ENCODE peak calls at places on chromosomes 2 and 18, in four cellular contexts. W, Z, U and Q are unnamed samples. For H3K4me1, the result is how much of the 10 kb centered on the place peaks cover.

GRCh38 chr2:12769492-12770105 is 52.9 kb downstream of the TRIB2 start:
- DNase-seq in W (peak), Z (no peak), U (no peak), Q (no peak)

GRCh38 chr18:50507120-50507590 is 52.7 kb upstream of the MAPK4 start:
- DNase-seq in W (peak), Z (peak), U (peak), Q (no peak)

GRCh38 chr18:10417191-10417590 is 37.2 kb upstream of the APCDD1 start:
- DNase-seq in W (no peak), Z (peak), U (no peak), Q (no peak)

GRCh38 chr2:120175000-120175581 is 48.1 kb downstream of the TMEM185B start:
- DNase-seq in W (peak), Z (peak), U (no peak), Q (peak)

GRCh38 chr2:45089554-45090261 is 80.5 kb upstream of the SIX2 start:
- DNase-seq in W (no peak), Z (no peak), U (no peak), Q (no peak)

GRCh38 chr2:219149667-219150066 is 10.9 kb downstream of the NHEJ1 start:
- DNase-seq in W (no peak), Z (peak), U (no peak), Q (no peak)

GRCh38 chr2:198296665-198297308 is 492.4 kb downstream of the PLCL1 start:
- DNase-seq in W (peak), Z (peak), U (peak), Q (peak)

GRCh38 chr2:240051697-240052096 is 1.6 kb downstream of the OR6B3 start:
- DNase-seq in W (no peak), Z (no peak), U (no peak), Q (no peak)

GRCh38 chr18:78090584-78090983 is 840.9 kb downstream of the GALR1 start:
- DNase-seq in W (no peak), Z (no peak), U (no peak), Q (no peak)

GRCh38 chr2:183348492-183348891 is 224.2 kb downstream of the NUP35 start:
- DNase-seq in W (no peak), Z (peak), U (no peak), Q (no peak)

GRCh38 chr2:173184031-173185004 is 108.7 kb downstream of the MAP3K20 start:
- DNase-seq in W (peak), Z (peak), U (peak), Q (peak)

DNA sequence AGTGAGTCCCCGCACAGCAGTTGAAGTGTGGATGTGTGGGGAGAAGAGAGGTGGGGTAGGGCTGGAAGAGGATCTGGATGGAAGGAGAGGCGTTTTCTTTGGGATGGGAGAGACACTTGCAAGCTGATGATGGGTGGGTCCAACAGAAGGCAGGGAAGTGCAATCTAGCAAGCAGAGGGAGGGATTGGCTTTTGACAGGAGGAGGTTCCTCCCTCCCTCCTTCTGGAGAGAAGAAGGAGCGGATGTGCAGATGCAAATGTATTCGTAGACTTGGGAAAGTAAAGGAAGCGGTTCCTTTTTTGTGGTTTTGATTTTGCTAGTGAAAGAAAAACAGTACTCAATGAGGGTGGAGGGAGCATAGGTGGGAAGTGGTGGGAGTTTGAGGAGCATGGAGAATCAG is 48.9 kb downstream of the LAMA3 start:
- DNase-seq in W (no peak), Z (no peak), U (no peak), Q (no peak)
- H3K4me1 ChIP-seq in W (under half), Z (under half), U (under half), Q (under half)

DNA sequence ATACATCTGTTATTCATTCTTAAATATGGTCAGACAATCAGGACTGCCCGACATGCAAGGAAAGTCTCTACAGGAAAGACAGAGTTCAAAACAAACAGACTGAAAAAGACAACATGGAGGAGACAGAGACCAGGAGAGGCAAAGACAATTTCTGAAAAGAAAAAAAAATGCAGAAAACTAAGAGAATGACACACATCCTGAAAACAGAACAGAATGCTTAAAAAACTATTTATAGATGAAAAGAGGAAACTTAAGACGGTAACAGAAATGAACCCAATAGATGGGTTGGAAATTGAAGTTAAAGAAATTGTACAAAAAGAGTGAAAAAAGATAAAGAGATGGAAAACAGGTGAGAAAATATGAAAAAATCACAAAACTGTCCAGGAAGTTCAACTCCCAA is 95.7 kb downstream of the BCL2 start:
- DNase-seq in W (no peak), Z (no peak), U (no peak), Q (no peak)
- H3K4me1 ChIP-seq in W (under half), Z (under half), U (under half), Q (under half)

GRCh38 chr2:160377204-160377995 is 116.2 kb downstream of the RBMS1 start:
- DNase-seq in W (no peak), Z (no peak), U (no peak), Q (peak)

GRCh38 chr2:160375802-160376469 is 117.7 kb downstream of the RBMS1 start:
- DNase-seq in W (no peak), Z (peak), U (no peak), Q (peak)

GRCh38 chr2:160373263-160374019 is 120.2 kb downstream of the RBMS1 start:
- DNase-seq in W (no peak), Z (no peak), U (no peak), Q (no peak)

GRCh38 chr2:160376576-160376975 is 117.0 kb downstream of the RBMS1 start:
- DNase-seq in W (peak), Z (peak), U (no peak), Q (peak)

DNA sequence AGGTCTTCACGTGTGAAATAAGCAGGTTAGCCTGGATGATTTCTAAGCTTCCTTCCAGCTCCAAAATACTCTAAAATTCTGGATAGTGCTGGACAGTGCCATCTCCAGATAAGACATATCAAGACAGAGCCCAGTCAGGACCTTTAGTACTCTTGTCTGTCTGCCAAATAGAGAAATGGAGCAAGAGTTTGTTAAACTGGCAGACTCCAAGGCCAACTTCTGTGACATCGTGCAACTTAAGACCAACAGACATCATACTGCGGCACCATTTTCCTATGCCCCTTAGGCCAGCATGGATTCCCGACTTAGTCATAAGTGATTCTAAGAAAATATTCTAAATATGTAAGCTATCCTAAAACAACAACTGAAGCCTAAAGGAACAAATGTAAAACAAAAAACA is 118.6 kb downstream of the RBMS1 start:
- DNase-seq in W (peak), Z (no peak), U (no peak), Q (peak)
- H3K4me1 ChIP-seq in W (half or more), Z (under half), U (under half), Q (half or more)

GRCh38 chr2:241638940-241639339 is 1.4 kb downstream of the ATG4B start:
- DNase-seq in W (no peak), Z (no peak), U (no peak), Q (no peak)
- H3K4me1 ChIP-seq in W (under half), Z (under half), U (under half), Q (under half)

DNA sequence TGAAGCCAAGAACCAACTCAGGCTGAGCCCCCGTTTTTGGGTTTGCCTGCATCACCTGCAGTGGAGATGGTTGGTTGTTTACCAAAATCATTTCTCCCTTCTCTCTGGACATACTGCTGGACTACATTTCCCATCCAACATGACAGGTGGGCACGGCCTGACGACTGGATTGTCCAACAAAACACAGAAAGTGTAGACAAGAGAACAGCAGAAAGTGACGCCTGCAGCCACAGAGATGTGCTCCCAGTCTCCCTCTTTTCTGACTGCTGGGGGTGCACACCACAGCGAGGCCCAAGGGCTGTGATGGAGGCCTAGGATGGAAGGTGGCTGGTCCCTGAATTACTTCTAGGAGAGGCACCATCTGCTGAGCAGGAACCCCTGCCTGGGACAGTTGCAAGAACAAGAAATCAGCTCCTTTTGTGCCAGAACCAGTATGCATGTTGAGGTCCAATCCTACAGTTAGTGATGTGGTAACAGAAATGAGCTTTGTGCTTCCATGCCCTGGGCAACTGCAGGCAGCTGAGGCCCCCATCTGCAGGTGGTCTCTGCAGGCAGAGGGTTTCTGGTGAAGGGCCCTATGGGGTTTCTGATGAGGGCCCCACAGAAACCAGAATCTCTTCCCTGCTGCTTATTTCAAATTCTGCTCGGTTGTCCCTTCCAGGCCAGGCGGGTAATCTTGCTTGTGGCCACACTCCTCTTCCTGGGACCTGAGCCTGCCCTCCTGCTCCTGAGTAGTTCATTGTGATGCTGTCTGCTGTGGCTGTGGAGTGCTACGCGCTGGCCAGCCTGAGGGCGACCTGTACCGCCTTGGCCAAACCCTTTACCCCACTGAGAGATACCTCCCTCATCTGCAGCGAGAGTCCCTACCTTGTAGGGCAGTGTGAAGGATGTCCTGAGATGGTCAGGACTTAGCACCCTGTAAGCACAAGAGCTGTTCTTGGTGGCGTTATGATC is 168.3 kb downstream of the ASB1 start:
- DNase-seq in W (no peak), Z (no peak), U (no peak), Q (no peak)
- H3K4me1 ChIP-seq in W (under half), Z (under half), U (under half), Q (under half)

DNA sequence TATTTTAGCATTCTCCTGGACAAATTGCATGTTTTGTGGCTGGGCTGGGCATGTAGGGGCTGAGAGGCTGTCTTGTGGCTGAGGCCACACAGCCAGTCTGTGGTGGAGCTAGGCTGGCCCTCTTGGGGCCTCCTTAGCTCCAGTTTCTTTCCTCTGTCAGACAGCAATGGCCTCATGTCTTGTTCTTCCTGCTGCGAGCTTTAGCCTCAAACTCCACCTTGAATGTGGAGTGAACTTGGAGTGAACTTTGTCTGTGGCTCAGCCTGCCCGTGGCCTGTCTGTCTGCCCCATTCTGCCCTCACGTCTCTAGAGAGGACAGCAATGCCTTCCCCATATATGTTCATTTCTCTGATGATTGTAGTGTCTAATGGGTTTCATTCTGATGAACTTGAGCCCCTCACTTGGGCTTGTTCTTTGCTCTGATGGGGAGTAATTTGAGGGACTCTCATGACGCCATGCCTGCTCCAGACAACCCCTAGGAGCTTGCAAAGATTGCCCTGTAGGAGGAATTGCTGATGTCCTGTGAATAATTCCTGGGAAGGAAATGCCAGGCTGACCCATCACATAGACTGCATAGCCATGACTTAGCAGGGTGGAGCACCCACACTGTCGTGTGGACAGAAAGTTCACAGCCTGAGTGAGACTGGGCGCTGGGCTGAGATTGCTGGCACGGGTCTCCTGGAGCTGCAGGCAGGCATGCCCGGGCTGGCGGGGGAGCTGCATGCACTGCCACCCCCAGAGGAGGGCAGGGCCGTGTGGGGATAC is 42.6 kb downstream of the ASAP2 start:
- DNase-seq in W (peak), Z (peak), U (no peak), Q (peak)
- H3K4me1 ChIP-seq in W (half or more), Z (half or more), U (under half), Q (half or more)

GRCh38 chr18:48831113-48831759 is 119.5 kb downstream of the SMAD7 start:
- DNase-seq in W (no peak), Z (no peak), U (peak), Q (no peak)
- H3K4me1 ChIP-seq in W (half or more), Z (under half), U (under half), Q (half or more)

DNA sequence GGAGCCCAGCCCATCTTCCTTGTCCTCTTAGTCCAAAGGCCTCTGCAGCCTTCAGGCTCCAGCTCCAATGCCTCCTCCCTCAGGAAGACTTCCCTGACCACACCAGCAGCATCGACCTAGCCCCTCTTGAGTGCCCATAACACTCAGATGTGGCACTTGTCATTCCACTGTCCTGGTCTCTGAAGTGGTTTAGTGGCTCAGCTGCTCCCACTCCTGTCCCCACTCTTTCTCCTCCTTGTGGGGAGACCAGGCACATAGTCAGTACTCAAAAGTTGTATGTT is 97.4 kb downstream of the STPG4 start:
- DNase-seq in W (no peak), Z (no peak), U (no peak), Q (no peak)
- H3K4me1 ChIP-seq in W (under half), Z (under half), U (under half), Q (under half)

GRCh38 chr2:1739322-1739957 is 4.9 kb downstream of the PXDN start:
- DNase-seq in W (no peak), Z (no peak), U (no peak), Q (no peak)
- H3K4me1 ChIP-seq in W (under half), Z (half or more), U (under half), Q (half or more)